ENCODE peak calls at places on chromosomes 11 and 22, in five cellular contexts. One of them, this sample, is unnamed.

GRCh38 chr11:83006877-83007330 is 64.8 kb downstream of the RAB30 start:
- DNase-seq in stimulated activated CD4-positive, alpha-beta T cell treated with anti-CD3 and anti-CD28 coated beads, Interleukin-15, amount 100 ng/mL, for 48 hours: no peak
- DNase-seq in mesothelial cell of epicardium: no peak
- DNase-seq in stomach: no peak
- DNase-seq in AG04449: no peak
- DNase-seq in this sample: no peak

GRCh38 chr22:24977370-24978230 is 25.1 kb downstream of the KIAA1671 start:
- DNase-seq in stimulated activated CD4-positive, alpha-beta T cell treated with anti-CD3 and anti-CD28 coated beads, Interleukin-15, amount 100 ng/mL, for 48 hours: no peak
- DNase-seq in mesothelial cell of epicardium: no peak
- DNase-seq in stomach: no peak
- DNase-seq in AG04449: no peak
- DNase-seq in this sample: no peak

GRCh38 chr11:19625438-19625837 is 87.2 kb upstream of the NAV2 start:
- DNase-seq in stimulated activated CD4-positive, alpha-beta T cell treated with anti-CD3 and anti-CD28 coated beads, Interleukin-15, amount 100 ng/mL, for 48 hours: no peak
- DNase-seq in mesothelial cell of epicardium: no peak
- DNase-seq in stomach: no peak
- DNase-seq in AG04449: no peak
- DNase-seq in this sample: no peak

GRCh38 chr22:39655736-39656285 is 85.3 kb downstream of the CACNA1I start:
- DNase-seq in stimulated activated CD4-positive, alpha-beta T cell treated with anti-CD3 and anti-CD28 coated beads, Interleukin-15, amount 100 ng/mL, for 48 hours: no peak
- DNase-seq in mesothelial cell of epicardium: no peak
- DNase-seq in stomach: no peak
- DNase-seq in AG04449: no peak
- DNase-seq in this sample: no peak

GRCh38 chr11:120908521-120909181 is 115.3 kb upstream of the TBCEL start:
- DNase-seq in stimulated activated CD4-positive, alpha-beta T cell treated with anti-CD3 and anti-CD28 coated beads, Interleukin-15, amount 100 ng/mL, for 48 hours: no peak
- DNase-seq in mesothelial cell of epicardium: no peak
- DNase-seq in stomach: no peak
- DNase-seq in AG04449: no peak
- DNase-seq in this sample: peak

GRCh38 chr11:119779195-119780071 is 50.4 kb upstream of the NECTIN1 start:
- DNase-seq in stimulated activated CD4-positive, alpha-beta T cell treated with anti-CD3 and anti-CD28 coated beads, Interleukin-15, amount 100 ng/mL, for 48 hours: no peak
- DNase-seq in mesothelial cell of epicardium: no peak
- DNase-seq in stomach: no peak
- DNase-seq in AG04449: no peak
- DNase-seq in this sample: no peak

GRCh38 chr11:114319716-114320328 is 23.6 kb downstream of the NNMT start:
- DNase-seq in stimulated activated CD4-positive, alpha-beta T cell treated with anti-CD3 and anti-CD28 coated beads, Interleukin-15, amount 100 ng/mL, for 48 hours: no peak
- DNase-seq in mesothelial cell of epicardium: no peak
- DNase-seq in stomach: no peak
- DNase-seq in AG04449: no peak
- DNase-seq in this sample: no peak

GRCh38 chr11:73965076-73965763 is 14.4 kb downstream of the DNAJB13 start:
- DNase-seq in stimulated activated CD4-positive, alpha-beta T cell treated with anti-CD3 and anti-CD28 coated beads, Interleukin-15, amount 100 ng/mL, for 48 hours: no peak
- DNase-seq in mesothelial cell of epicardium: no peak
- DNase-seq in stomach: no peak
- DNase-seq in AG04449: no peak
- DNase-seq in this sample: no peak

GRCh38 chr22:16961477-16962186 is 46.4 kb downstream of the GAB4 start:
- DNase-seq in stimulated activated CD4-positive, alpha-beta T cell treated with anti-CD3 and anti-CD28 coated beads, Interleukin-15, amount 100 ng/mL, for 48 hours: no peak
- DNase-seq in mesothelial cell of epicardium: peak
- DNase-seq in stomach: no peak
- DNase-seq in AG04449: no peak
- DNase-seq in this sample: no peak

GRCh38 chr11:93521086-93521485 is 22.1 kb downstream of the SMCO4 start:
- DNase-seq in stimulated activated CD4-positive, alpha-beta T cell treated with anti-CD3 and anti-CD28 coated beads, Interleukin-15, amount 100 ng/mL, for 48 hours: no peak
- DNase-seq in mesothelial cell of epicardium: no peak
- DNase-seq in stomach: no peak
- DNase-seq in AG04449: no peak
- DNase-seq in this sample: no peak

This sample was measured in NK-92 treated with Interleukin-12 subunit alpha and Interleukin-12 subunit beta, amount 100 ng/mL, for 24 hours.